ENCODE peak calls at places on chromosomes 16 and 17, in ten cellular contexts. E is IMR-90, R is cardiac fibroblast, L is lower leg skin, B is ovary, M is Peyer's patch, Y is psoas muscle, X is neural progenitor cell, N is OCI-LY7, A is astrocyte of the spinal cord. P is an unnamed sample.

GRCh38 chr17:6509295-6509771 is 47.0 kb downstream of the PITPNM3 start:
- DNase-seq in X (no peak), M (no peak), R (no peak), B (no peak), A (no peak), E (peak; percentile 37), L (peak; percentile 84), Y (no peak), N (no peak), P (peak; percentile 21)

GRCh38 chr17:72501404-72502110 is 380.7 kb downstream of the SOX9 start:
- DNase-seq in B (no peak), A (no peak), L (no peak), N (no peak), M (no peak), Y (no peak), E (no peak), X (no peak), R (no peak), P (no peak)

GRCh38 chr16:75943705-75944514 is 217.6 kb upstream of the CPHXL start:
- DNase-seq in E (no peak), R (no peak), B (no peak), M (no peak), L (no peak), X (no peak), A (no peak), N (no peak), Y (no peak), P (no peak)

GRCh38 chr17:65564793-65565192 is 3.3 kb upstream of the AXIN2 start:
- DNase-seq in L (no peak), B (peak; percentile 56), M (no peak), X (peak; percentile 52), Y (no peak), E (peak; percentile 40), A (peak; percentile 42), R (peak; percentile 75), N (no peak), P (peak; percentile 67)

GRCh38 chr17:43636446-43636845 is 25.3 kb downstream of the MEOX1 start:
- DNase-seq in A (no peak), M (no peak), E (no peak), L (no peak), Y (no peak), N (no peak), B (no peak), X (no peak), R (no peak), P (no peak)

GRCh38 chr17:79849953-79850352 is 10.7 kb upstream of the CBX4 start:
- DNase-seq in E (no peak), X (peak; percentile 84), L (no peak), R (no peak), Y (no peak), M (no peak), A (no peak), N (no peak), B (no peak), P (no peak)

GRCh38 chr16:2151188-2152091 is 3.0 kb downstream of the RAB26 start:
- DNase-seq in B (no peak), E (no peak), X (no peak), N (peak; percentile 53), M (no peak), Y (no peak), L (no peak), R (no peak), A (no peak), P (no peak)

GRCh38 chr17:78174332-78174869 is 6.0 kb downstream of the SYNGR2 start:
- DNase-seq in E (no peak), R (no peak), B (peak; percentile 60), Y (peak; percentile 93), L (peak; percentile 94), N (no peak), A (peak; percentile 8), M (peak; percentile 64), X (no peak), P (no peak)

GRCh38 chr16:24737916-24738594 is 8.6 kb downstream of the TNRC6A start:
- DNase-seq in A (no peak), E (no peak), L (no peak), X (no peak), R (no peak), Y (no peak), M (no peak), N (no peak), B (no peak), P (no peak)

GRCh38 chr17:82592751-82593589 is 55.3 kb downstream of the WDR45B start:
- DNase-seq in N (peak; percentile 87), B (peak; percentile 74), R (peak; percentile 87), L (peak; percentile 92), A (peak; percentile 84), M (peak; percentile 59), Y (peak; percentile 82), X (peak; percentile 78), E (peak; percentile 74), P (peak; percentile 82)

GRCh38 chr17:81905424-81905875 is 3.4 kb downstream of the NPB start:
- DNase-seq in E (no peak), A (no peak), Y (no peak), L (no peak), M (no peak), R (no peak), X (no peak), N (no peak), B (no peak), P (no peak)

GRCh38 chr17:49555495-49556018 is 20.1 kb upstream of the NXPH3 start:
- DNase-seq in M (no peak), A (no peak), N (no peak), B (no peak), R (no peak), L (peak; percentile 81), X (peak; percentile 2), E (no peak), Y (peak; percentile 47), P (no peak)

GRCh38 chr17:57462007-57462579 is 205.8 kb downstream of the MSI2 start:
- DNase-seq in E (no peak), B (no peak), Y (no peak), N (no peak), R (no peak), M (no peak), X (no peak), L (no peak), A (no peak), P (no peak)

GRCh38 chr17:76404976-76405563 is 20.7 kb downstream of the SPHK1 start:
- DNase-seq in R (no peak), B (peak; percentile 88), X (no peak), M (no peak), N (no peak), A (no peak), Y (peak; percentile 67), L (no peak), E (no peak), P (no peak)

GRCh38 chr16:11372073-11372923 is 27.0 kb downstream of the RMI2 start:
- DNase-seq in X (no peak), R (no peak), L (no peak), M (no peak), A (no peak), E (no peak), Y (no peak), B (peak; percentile 41), N (no peak), P (no peak)

GRCh38 chr16:87702325-87702811 is 63.4 kb downstream of the KLHDC4 start:
- DNase-seq in L (no peak), Y (no peak), E (peak; percentile 30), R (peak; percentile 40), A (peak; percentile 10), N (peak; percentile 93), X (peak; percentile 79), M (peak; percentile 80), B (peak; percentile 52), P (peak; percentile 37)

GRCh38 chr17:6669479-6670212 is 18.1 kb downstream of the C17orf100 start:
- DNase-seq in Y (no peak), A (no peak), X (no peak), R (no peak), L (peak; percentile 74), E (no peak), B (no peak), N (no peak), M (no peak), P (no peak)

GRCh38 chr17:38868968-38869646 is 751 bp upstream of the LASP1 start:
- DNase-seq in N (peak; percentile 90), R (peak; percentile 92), X (peak; percentile 91), Y (peak; percentile 93), B (peak; percentile 94), A (peak; percentile 91), M (peak; percentile 87), L (peak; percentile 99), E (peak; percentile 88), P (peak; percentile 91)

GRCh38 chr17:38871992-38872605 is 2.2 kb downstream of the LASP1 start:
- DNase-seq in M (no peak), A (no peak), E (no peak), Y (no peak), N (peak; percentile 43), L (no peak), X (no peak), B (peak; percentile 36), R (no peak), P (no peak)

GRCh38 chr17:38871247-38871991 is 1.6 kb downstream of the LASP1 start:
- DNase-seq in E (peak; percentile 80), A (peak; percentile 75), R (peak; percentile 68), L (peak; percentile 93), M (peak; percentile 62), B (peak; percentile 69), X (peak; percentile 17), N (peak; percentile 73), Y (peak; percentile 70), P (peak; percentile 71)

GRCh38 chr17:38869647-38870258 is at the start of gene LASP1:
- DNase-seq in R (peak; percentile 93), M (peak; percentile 92), L (peak; percentile 97), B (peak; percentile 92), X (peak; percentile 94), E (peak; percentile 87), A (peak; percentile 91), Y (peak; percentile 93), N (peak; percentile 94), P (peak; percentile 89)

GRCh38 chr17:38870259-38871165 is 654 bp downstream of the LASP1 start:
- DNase-seq in B (peak; percentile 83), L (peak; percentile 95), A (peak; percentile 42), X (peak; percentile 76), R (peak; percentile 64), Y (peak; percentile 84), N (peak; percentile 84), E (peak; percentile 42), M (peak; percentile 87), P (no peak)
- TF ChIP-seq CTCF in B (no peak), L (no peak), A (no peak), X (peak; percentile 8), R (no peak), Y (no peak), N (no peak), E (no peak), M (no peak), P (no peak)

GRCh38 chr16:48622456-48623303 is 12.7 kb upstream of the N4BP1 start:
- DNase-seq in X (no peak), N (no peak), M (no peak), L (peak; percentile 84), Y (no peak), B (no peak), A (no peak), R (no peak), E (no peak), P (no peak)
- H3K4me3 ChIP-seq in X (peak overlapping the region; percentile 37), N (no peak overlapping the region), M (peak overlapping the region; percentile 60), L (no peak overlapping the region), Y (peak overlapping the region; percentile 69), B (no peak overlapping the region), A (peak overlapping the region; percentile 40), R (peak overlapping the region; percentile 42), E (peak overlapping the region; percentile 4), P (peak overlapping the region; percentile 54)

GRCh38 chr17:73646409-73647305 is 2.4 kb upstream of the SDK2 start:
- DNase-seq in X (peak; percentile 79), A (no peak), N (peak; percentile 69), R (no peak), B (no peak), E (no peak), M (no peak), L (peak; percentile 70), Y (no peak), P (no peak)
- TF ChIP-seq CTCF in X (peak; percentile 55), A (no peak), N (peak; percentile 72), R (no peak), B (no peak), E (no peak), M (peak; percentile 17), L (no peak), Y (no peak), P (no peak)

GRCh38 chr17:15341385-15341849 is at the start of gene TEKT3:
- DNase-seq in A (peak; percentile 73), M (peak; percentile 23), N (no peak), Y (peak; percentile 93), R (peak; percentile 68), E (peak; percentile 55), L (peak; percentile 96), X (peak; percentile 96), B (peak; percentile 90), P (peak; percentile 52)
- H3K4me3 ChIP-seq in A (peak within 1 kb of the TSS; percentile 43), M (peak within 1 kb of the TSS; percentile 64), N (no peak within 1 kb of the TSS), Y (peak within 1 kb of the TSS; percentile 73), R (peak within 1 kb of the TSS; percentile 37), E (peak within 1 kb of the TSS; percentile 37), L (peak within 1 kb of the TSS; percentile 19), X (peak within 1 kb of the TSS; percentile 57), B (peak within 1 kb of the TSS; percentile 50), P (peak within 1 kb of the TSS; percentile 39)

P was measured in fibroblast of pulmonary artery.